ENCODE peak calls at places on chromosomes 7 and 10, in nine cellular contexts. One of them, this sample, is unnamed.

GRCh38 chr10:29387269-29387668 is 98.4 kb downstream of the LYZL1 start:
- DNase-seq in G401: no peak
- DNase-seq in amniotic epithelial cell: no peak
- DNase-seq in SW480: no peak
- DNase-seq in frontal cortex: no peak
- DNase-seq in GM13977: no peak
- DNase-seq in omental fat pad: no peak
- DNase-seq in MV-4-11: no peak
- DNase-seq in left kidney: no peak
- DNase-seq in this sample: no peak

GRCh38 chr7:1971946-1972654 is 260.6 kb downstream of the MAD1L1 start:
- DNase-seq in G401: no peak
- DNase-seq in amniotic epithelial cell: no peak
- DNase-seq in SW480: no peak
- DNase-seq in frontal cortex: no peak
- DNase-seq in GM13977: no peak
- DNase-seq in omental fat pad: no peak
- DNase-seq in MV-4-11: no peak
- DNase-seq in left kidney: no peak
- DNase-seq in this sample: no peak

GRCh38 chr7:44127161-44127560 is 3.8 kb upstream of the POLD2 start:
- DNase-seq in G401: no peak
- DNase-seq in amniotic epithelial cell: no peak
- DNase-seq in SW480: no peak
- DNase-seq in frontal cortex: no peak
- DNase-seq in GM13977: no peak
- DNase-seq in omental fat pad: no peak
- DNase-seq in MV-4-11: no peak
- DNase-seq in left kidney: no peak
- DNase-seq in this sample: no peak

GRCh38 chr10:24350111-24350921 is 141.4 kb downstream of the KIAA1217 start:
- DNase-seq in G401: no peak
- DNase-seq in amniotic epithelial cell: peak
- DNase-seq in SW480: no peak
- DNase-seq in frontal cortex: no peak
- DNase-seq in GM13977: no peak
- DNase-seq in omental fat pad: no peak
- DNase-seq in MV-4-11: no peak
- DNase-seq in left kidney: peak
- DNase-seq in this sample: no peak

GRCh38 chr7:74009719-74010118 is 18.3 kb upstream of the ELN start:
- DNase-seq in G401: no peak
- DNase-seq in amniotic epithelial cell: no peak
- DNase-seq in SW480: no peak
- DNase-seq in frontal cortex: no peak
- DNase-seq in GM13977: no peak
- DNase-seq in omental fat pad: no peak
- DNase-seq in MV-4-11: no peak
- DNase-seq in left kidney: no peak
- DNase-seq in this sample: no peak

GRCh38 chr10:13613519-13613918 is 26.8 kb downstream of the PRPF18 start:
- DNase-seq in G401: peak
- DNase-seq in amniotic epithelial cell: peak
- DNase-seq in SW480: peak
- DNase-seq in frontal cortex: peak
- DNase-seq in GM13977: no peak
- DNase-seq in omental fat pad: no peak
- DNase-seq in MV-4-11: peak
- DNase-seq in left kidney: peak
- DNase-seq in this sample: no peak

GRCh38 chr7:158351051-158351450 is 236.6 kb downstream of the PTPRN2 start:
- DNase-seq in G401: no peak
- DNase-seq in amniotic epithelial cell: no peak
- DNase-seq in SW480: no peak
- DNase-seq in frontal cortex: no peak
- DNase-seq in GM13977: no peak
- DNase-seq in omental fat pad: no peak
- DNase-seq in MV-4-11: no peak
- DNase-seq in left kidney: no peak
- DNase-seq in this sample: no peak

GRCh38 chr10:91088300-91089140 is 131.9 kb upstream of the PCGF5 start:
- DNase-seq in G401: peak
- DNase-seq in amniotic epithelial cell: peak
- DNase-seq in SW480: peak
- DNase-seq in frontal cortex: peak
- DNase-seq in GM13977: peak
- DNase-seq in omental fat pad: no peak
- DNase-seq in MV-4-11: peak
- DNase-seq in left kidney: no peak
- DNase-seq in this sample: peak

GRCh38 chr10:119190353-119190752 is 11.7 kb upstream of the PRDX3 start:
- DNase-seq in G401: no peak
- DNase-seq in amniotic epithelial cell: peak
- DNase-seq in SW480: no peak
- DNase-seq in frontal cortex: no peak
- DNase-seq in GM13977: no peak
- DNase-seq in omental fat pad: no peak
- DNase-seq in MV-4-11: peak
- DNase-seq in left kidney: no peak
- DNase-seq in this sample: peak

GRCh38 chr7:1739593-1739992 is 69.5 kb downstream of the ELFN1 start:
- DNase-seq in G401: no peak
- DNase-seq in amniotic epithelial cell: no peak
- DNase-seq in SW480: no peak
- DNase-seq in frontal cortex: no peak
- DNase-seq in GM13977: no peak
- DNase-seq in omental fat pad: no peak
- DNase-seq in MV-4-11: no peak
- DNase-seq in left kidney: no peak
- DNase-seq in this sample: no peak